ENCODE peak calls at places on chromosomes 7 and 10, in seven cellular contexts. K, Q, T, W, I, E and X are unnamed samples.

GRCh38 chr10:42969909-42970308 is 107.0 kb upstream of the RET start:
- DNase-seq in T (no peak), K (peak), E (no peak), W (no peak), I (no peak), Q (no peak), X (no peak)

GRCh38 chr7:74173074-74173473 is 1.1 kb upstream of the EIF4H start:
- DNase-seq in W (no peak), I (no peak), T (no peak), E (no peak), Q (no peak), K (no peak), X (no peak)

GRCh38 chr7:2586326-2587020 is 27.7 kb downstream of the IQCE start:
- DNase-seq in K (no peak), E (no peak), Q (no peak), I (no peak), W (no peak), T (no peak), X (no peak)

GRCh38 chr7:16420649-16421332 is 547 bp downstream of the CRPPA start:
- DNase-seq in E (peak), K (peak), I (peak), W (peak), T (peak), Q (peak), X (peak)

GRCh38 chr7:157549612-157550299 is 213.0 kb downstream of the DNAJB6 start:
- DNase-seq in E (no peak), K (peak), Q (no peak), W (no peak), I (no peak), T (no peak), X (no peak)

GRCh38 chr10:29955308-29955935 is 104.0 kb downstream of the JCAD start:
- DNase-seq in I (no peak), Q (no peak), T (no peak), K (no peak), W (no peak), E (peak), X (peak)

GRCh38 chr10:124743188-124744046 is 761 bp downstream of the FAM53B start:
- DNase-seq in T (no peak), K (peak), I (peak), E (peak), Q (no peak), W (peak), X (no peak)

GRCh38 chr7:33039257-33039904 is 23.2 kb downstream of the NT5C3A start:
- DNase-seq in W (peak), I (no peak), E (no peak), Q (no peak), K (no peak), T (no peak), X (peak)